ENCODE peak calls at places on chromosomes 16 and 17, in ten cellular contexts. P is uterus, J is HCT116, A is breast epithelium, X is heart left ventricle, L is stomach, E is K562, Y is body of pancreas, C is adrenal gland, I is esophagus squamous epithelium. Z is an unnamed sample.

GRCh38 chr17:45895304-45895968 is 1.1 kb downstream of the MAPT start:
- DNase-seq in E (no peak), X (no peak), L (no peak), J (no peak), A (peak; percentile 62), Y (no peak), P (no peak), I (no peak), C (no peak), Z (no peak)

GRCh38 chr17:5825717-5826330 is 241.5 kb upstream of the NLRP1 start:
- DNase-seq in X (no peak), J (no peak), Y (no peak), C (no peak), P (no peak), A (no peak), L (no peak), I (no peak), E (no peak), Z (no peak)

GRCh38 chr16:21184834-21185233 is 26.4 kb downstream of the LDAF1 start:
- DNase-seq in P (no peak), I (no peak), Y (no peak), C (no peak), A (no peak), L (no peak), J (no peak), X (no peak), E (no peak), Z (no peak)

GRCh38 chr17:81329279-81329926 is 34.3 kb upstream of the SLC38A10 start:
- DNase-seq in I (peak; percentile 46), X (peak; percentile 77), C (peak; percentile 94), P (peak; percentile 94), L (peak; percentile 80), A (peak; percentile 92), Y (peak; percentile 84), E (peak; percentile 58), J (peak; percentile 91), Z (peak; percentile 68)

GRCh38 chr17:3308603-3309002 is 10.4 kb upstream of the OR3A1 start:
- DNase-seq in E (no peak), I (no peak), Y (no peak), C (no peak), P (no peak), L (no peak), A (no peak), X (no peak), J (no peak), Z (no peak)

GRCh38 chr16:397736-398332 is 835 bp downstream of the NME4 start:
- DNase-seq in Y (peak; percentile 87), E (peak; percentile 74), C (peak; percentile 89), X (peak; percentile 72), J (peak; percentile 28), A (peak; percentile 80), I (no peak), P (peak; percentile 73), L (peak; percentile 82), Z (peak; percentile 56)

GRCh38 chr16:491225-491919 is 36.1 kb upstream of the CAPN15 start:
- DNase-seq in A (no peak), X (no peak), J (no peak), P (no peak), L (no peak), E (peak; percentile 45), Y (no peak), C (no peak), I (no peak), Z (no peak)

GRCh38 chr16:7521834-7522233 is 189.2 kb downstream of the RBFOX1 start:
- DNase-seq in A (no peak), Y (no peak), P (no peak), L (no peak), J (no peak), I (no peak), X (no peak), C (no peak), E (no peak), Z (no peak)

GRCh38 chr16:87582221-87582965 is 19.9 kb upstream of the JPH3 start:
- DNase-seq in J (no peak), I (no peak), C (peak; percentile 83), P (peak; percentile 83), L (no peak), X (peak; percentile 69), Y (peak; percentile 34), E (peak; percentile 21), A (no peak), Z (peak; percentile 64)

GRCh38 chr16:4437366-4437765 is 11.7 kb downstream of the DNAJA3 start:
- DNase-seq in X (no peak), I (no peak), A (no peak), Y (no peak), P (no peak), J (no peak), E (no peak), C (no peak), L (no peak), Z (no peak)

GRCh38 chr16:4431023-4431422 is 5.4 kb downstream of the DNAJA3 start:
- DNase-seq in P (no peak), J (no peak), X (no peak), C (no peak), L (no peak), I (no peak), E (no peak), A (no peak), Y (no peak), Z (no peak)

GRCh38 chr16:4435668-4436067 is 10.0 kb downstream of the DNAJA3 start:
- DNase-seq in Y (no peak), C (no peak), P (no peak), L (no peak), A (no peak), J (no peak), E (no peak), I (no peak), X (no peak), Z (no peak)

GRCh38 chr16:4433228-4433627 is 7.6 kb downstream of the DNAJA3 start:
- DNase-seq in J (no peak), I (no peak), P (no peak), C (no peak), L (no peak), X (no peak), Y (no peak), A (no peak), E (peak; percentile 46), Z (no peak)

DNA sequence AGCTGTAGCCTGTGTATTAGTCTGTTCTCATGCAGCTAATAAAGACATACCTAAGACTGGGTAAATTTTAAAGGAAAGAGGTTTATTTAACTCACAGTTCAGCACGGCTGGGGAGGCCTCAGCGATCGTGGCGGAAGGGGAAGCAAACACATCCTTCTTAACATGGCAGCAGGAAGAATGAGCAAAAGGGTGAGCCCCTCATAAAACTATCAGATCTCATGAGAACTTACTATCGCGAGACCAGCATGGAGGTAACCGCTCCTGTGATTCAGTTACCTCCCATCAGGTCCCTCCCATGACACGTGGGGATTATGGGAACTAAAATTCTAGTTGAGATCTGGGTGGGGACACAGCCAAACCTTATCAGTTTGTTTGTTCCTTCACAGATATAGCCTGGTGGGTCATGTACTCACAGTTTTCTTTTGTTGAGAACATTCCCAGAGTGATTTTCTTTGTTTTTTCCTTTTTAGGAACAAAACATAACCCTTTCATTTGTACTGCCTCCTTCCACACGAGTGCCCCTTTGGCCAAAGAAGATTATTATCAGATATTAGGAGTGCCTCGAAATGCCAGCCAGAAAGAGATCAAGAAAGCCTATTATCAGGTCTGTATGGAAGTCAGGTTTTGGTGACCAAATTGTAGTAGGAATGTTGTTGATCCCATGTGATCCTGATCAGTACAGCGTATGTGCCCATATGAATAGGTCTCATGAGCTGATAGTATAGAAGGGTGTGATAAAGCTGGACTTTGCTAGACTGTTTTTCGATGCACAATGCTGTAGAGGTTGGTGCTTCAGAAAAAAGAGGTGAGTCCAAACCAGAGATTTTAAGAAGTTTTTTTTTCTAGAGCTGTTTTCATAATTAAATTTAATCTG is 8.5 kb downstream of the DNAJA3 start:
- DNase-seq in E (peak; percentile 95), I (no peak), P (no peak), X (no peak), J (no peak), Y (no peak), C (no peak), A (no peak), L (no peak), Z (no peak)
- TF ChIP-seq POLR2A in E (peak; percentile 88), I (no peak), P (no peak), X (no peak), J (no peak), Y (no peak), C (no peak), A (no peak), L (no peak), Z (no peak)

DNA sequence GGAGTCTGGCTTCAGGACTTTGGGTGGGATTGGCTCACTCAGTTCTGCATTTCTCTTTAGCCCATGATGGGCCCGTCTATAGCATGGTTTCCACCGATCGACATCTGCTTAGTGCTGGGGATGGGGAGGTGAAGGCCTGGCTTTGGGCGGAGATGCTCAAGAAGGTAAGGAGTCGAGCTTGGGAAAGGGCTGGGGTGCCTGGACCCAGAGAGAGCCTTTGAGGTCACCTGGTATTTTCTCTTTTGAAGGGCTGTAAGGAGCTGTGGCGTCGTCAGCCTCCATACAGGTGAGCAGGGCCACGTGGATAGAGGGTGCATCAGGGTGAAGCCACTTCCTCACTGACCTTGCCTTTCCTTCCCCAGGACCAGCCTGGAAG is 2.2 kb downstream of the THOC6 start:
- DNase-seq in L (no peak), A (no peak), P (no peak), I (no peak), E (no peak), J (no peak), Y (no peak), C (no peak), X (no peak), Z (no peak)
- H3K4me1 ChIP-seq in L (peaks cover 66% of the 10 kb centered on the region), A (peaks cover 15% of the 10 kb centered on the region), P (no peaks in the 10 kb centered on the region), I (peaks cover 80% of the 10 kb centered on the region), E (peaks cover 89% of the 10 kb centered on the region), J (peaks cover 55% of the 10 kb centered on the region), Y (peaks cover 69% of the 10 kb centered on the region), C (peaks cover 50% of the 10 kb centered on the region), X (peaks cover 29% of the 10 kb centered on the region), Z (peaks cover 38% of the 10 kb centered on the region)

DNA sequence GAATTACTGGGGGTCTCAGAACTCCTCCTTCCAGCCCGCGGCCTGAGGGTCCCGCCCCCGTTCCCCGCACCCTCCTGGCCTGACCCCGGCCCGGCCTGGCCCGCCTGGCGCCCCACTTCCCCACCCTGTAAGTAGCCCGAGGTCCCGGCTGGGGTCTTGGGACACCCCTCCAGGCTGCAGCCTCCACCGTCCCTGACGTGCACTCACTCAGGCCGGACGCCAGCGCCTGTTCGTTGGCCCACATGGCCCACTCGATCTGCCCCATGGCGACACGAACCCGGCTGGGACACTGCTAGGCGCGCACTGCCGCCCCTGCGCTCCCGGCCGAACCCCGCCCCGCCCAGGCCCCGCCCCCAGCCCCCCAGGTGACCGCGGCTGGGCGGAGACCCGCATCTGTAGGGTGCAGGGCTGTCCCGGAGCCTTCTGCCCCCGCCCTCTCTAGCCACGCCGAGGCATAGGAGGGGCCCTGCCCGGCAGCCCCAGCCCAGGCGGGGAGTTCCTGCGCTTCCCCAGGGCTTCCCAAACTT is at the start of gene CYBA:
- DNase-seq in J (peak; percentile 57), X (peak; percentile 84), C (peak; percentile 59), L (peak; percentile 83), Y (peak; percentile 80), I (no peak), P (no peak), E (peak; percentile 93), A (no peak), Z (peak; percentile 47)
- TF ChIP-seq POLR2A in J (peak; percentile 77), X (no peak), C (peak; percentile 14), L (no peak), Y (peak; percentile 46), I (peak; percentile 48), P (peak; percentile 34), E (peak; percentile 89), A (no peak), Z (no peak)

DNA sequence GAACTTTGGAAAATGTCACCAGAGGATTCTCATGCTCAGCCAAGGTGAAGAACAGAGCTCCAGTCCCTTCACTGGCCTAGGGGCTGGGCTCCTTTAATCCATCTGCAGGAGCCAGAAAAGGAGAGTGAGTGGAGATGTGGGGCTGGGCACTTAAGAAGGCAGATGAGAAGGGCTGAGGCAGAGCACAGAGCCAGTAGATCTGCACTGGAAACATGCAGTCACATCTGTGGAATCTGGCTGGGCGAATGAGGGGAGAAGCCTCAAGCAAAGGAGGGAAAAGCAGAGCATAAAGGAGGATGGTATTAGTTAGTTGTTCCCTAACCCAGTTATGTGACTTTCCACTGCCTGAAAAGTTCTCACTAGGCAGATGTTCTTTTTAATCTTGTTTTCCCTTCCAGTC is 50.4 kb upstream of the BCAR1 start:
- DNase-seq in Y (no peak), J (no peak), X (no peak), A (no peak), E (no peak), C (no peak), I (no peak), L (no peak), P (no peak), Z (no peak)
- H3K4me1 ChIP-seq in Y (peaks cover 32% of the 10 kb centered on the region), J (peaks cover 32% of the 10 kb centered on the region), X (peaks cover 21% of the 10 kb centered on the region), A (peaks cover 17% of the 10 kb centered on the region), E (peaks cover 16% of the 10 kb centered on the region), C (peaks cover 27% of the 10 kb centered on the region), I (peaks cover 46% of the 10 kb centered on the region), L (peaks cover 30% of the 10 kb centered on the region), P (peaks cover 8% of the 10 kb centered on the region), Z (peaks cover 18% of the 10 kb centered on the region)